ENCODE peak calls at places on chromosomes 3 and 15, in four cellular contexts. S is HepG2, I is GM12878, C is K562. N is an unnamed sample.

GRCh38 chr15:69393831-69394491 is 20.2 kb upstream of the KIF23 start:
- DNase-seq in C (no peak), S (no peak), I (no peak), N (no peak)

GRCh38 chr3:17642474-17642873 is 100.0 kb downstream of the TBC1D5 start:
- DNase-seq in C (no peak), S (no peak), I (no peak), N (no peak)

GRCh38 chr3:76138921-76139320 is 353.6 kb upstream of the ZNF717 start:
- DNase-seq in I (no peak), C (no peak), S (no peak), N (no peak)

GRCh38 chr3:172034786-172035685 is 4.3 kb upstream of the FNDC3B start:
- DNase-seq in I (no peak), S (no peak), C (peak; percentile 57), N (peak; percentile 51)

GRCh38 chr3:12588039-12588673 is 31.3 kb downstream of the MKRN2 start:
- DNase-seq in I (no peak), S (no peak), C (no peak), N (no peak)

GRCh38 chr3:180870008-180870733 is 42.3 kb upstream of the FXR1 start:
- DNase-seq in C (peak; percentile 13), S (no peak), I (no peak), N (no peak)

GRCh38 chr3:49238274-49239127 is 38.5 kb downstream of the C3orf62 start:
- DNase-seq in S (peak; percentile 88), C (peak; percentile 59), I (peak; percentile 34), N (no peak)

GRCh38 chr3:153963012-153963411 is 158.2 kb upstream of the ARHGEF26 start:
- DNase-seq in C (no peak), S (no peak), I (no peak), N (no peak)

GRCh38 chr3:185709241-185709955 is 115.4 kb downstream of the IGF2BP2 start:
- DNase-seq in C (no peak), S (no peak), I (no peak), N (no peak)

GRCh38 chr3:179146911-179147570 is 1.1 kb upstream of the PIK3CA start:
- DNase-seq in C (peak; percentile 56), S (peak; percentile 74), I (peak; percentile 42), N (peak; percentile 25)

GRCh38 chr3:76083992-76084391 is 298.6 kb upstream of the ZNF717 start:
- DNase-seq in I (no peak), C (no peak), S (no peak), N (no peak)

GRCh38 chr15:80643296-80643965 is 51.7 kb upstream of the ABHD17C start:
- DNase-seq in S (no peak), C (no peak), I (no peak), N (no peak)

GRCh38 chr15:68191555-68191954 is 13.6 kb downstream of the CALML4 start:
- DNase-seq in C (no peak), I (no peak), S (no peak), N (no peak)

GRCh38 chr3:85737846-85738245 is 779.1 kb downstream of the CADM2 start:
- DNase-seq in C (no peak), S (no peak), I (no peak), N (no peak)

GRCh38 chr3:119831941-119832371 is 50.1 kb downstream of the NR1I2 start:
- DNase-seq in S (no peak), I (no peak), C (no peak), N (no peak)

GRCh38 chr3:99286266-99286845 is 352.0 kb upstream of the COL8A1 start:
- DNase-seq in I (no peak), C (no peak), S (no peak), N (no peak)

GRCh38 chr15:35450492-35450891 is 95.5 kb downstream of the DPH6 start:
- DNase-seq in I (no peak), S (no peak), C (no peak), N (no peak)

GRCh38 chr3:148084931-148085330 is 612.8 kb upstream of the AGTR1 start:
- DNase-seq in I (peak; percentile 45), S (no peak), C (no peak), N (no peak)

GRCh38 chr15:32028921-32029320 is 1.4 kb upstream of the CHRNA7 start:
- DNase-seq in S (no peak), C (no peak), I (no peak), N (peak; percentile 12)

GRCh38 chr15:99213187-99213811 is 36.1 kb downstream of the TTC23 start:
- DNase-seq in C (peak; percentile 47), I (peak; percentile 4), S (peak; percentile 40), N (peak; percentile 73)

GRCh38 chr3:146638718-146639117 is 33.6 kb upstream of the PLSCR5 start:
- DNase-seq in C (no peak), I (no peak), S (no peak), N (no peak)

GRCh38 chr3:177337548-177338331 is 140.5 kb upstream of the TBL1XR1 start:
- DNase-seq in C (no peak), S (no peak), I (peak; percentile 87), N (no peak)

GRCh38 chr3:127456471-127457093 is 134.0 kb downstream of the TPRA1 start:
- DNase-seq in S (no peak), I (no peak), C (no peak), N (no peak)

GRCh38 chr3:180594631-180595348 is 7.2 kb upstream of the TTC14 start:
- DNase-seq in S (peak; percentile 13), I (peak; percentile 26), C (no peak), N (no peak)

GRCh38 chr3:129305592-129306091 is 27.0 kb downstream of the HMCES start:
- DNase-seq in S (no peak), C (peak; percentile 79), I (no peak), N (no peak)

GRCh38 chr3:197516517-197516889 is 39.3 kb downstream of the BDH1 start:
- DNase-seq in S (peak; percentile 78), I (no peak), C (peak; percentile 64), N (no peak)

GRCh38 chr3:122890077-122890484 is 95.2 kb downstream of the SLC49A4 start:
- DNase-seq in S (no peak), I (peak; percentile 19), C (no peak), N (no peak)

GRCh38 chr3:31219131-31219843 is 313.4 kb upstream of the STT3B start:
- DNase-seq in S (no peak), C (no peak), I (peak; percentile 84), N (no peak)

GRCh38 chr3:31218082-31218481 is 314.6 kb upstream of the STT3B start:
- DNase-seq in I (no peak), S (no peak), C (no peak), N (no peak)

GRCh38 chr3:31210068-31210650 is 315.7 kb upstream of the GADL1 start:
- DNase-seq in C (no peak), I (no peak), S (no peak), N (no peak)

GRCh38 chr3:31213869-31214486 is 318.7 kb upstream of the STT3B start:
- DNase-seq in C (no peak), I (peak; percentile 79), S (no peak), N (no peak)
- TF ChIP-seq TARDBP in C (no peak), I (no peak), S (no peak), N (no peak)

GRCh38 chr15:29937956-29938355 is 115.7 kb upstream of the TJP1 start:
- DNase-seq in C (no peak), I (no peak), S (no peak), N (no peak)

GRCh38 chr15:29936353-29937049 is 114.2 kb upstream of the TJP1 start:
- DNase-seq in C (no peak), S (no peak), I (no peak), N (no peak)

GRCh38 chr15:29934251-29934650 is 112.0 kb upstream of the TJP1 start:
- DNase-seq in S (no peak), I (no peak), C (no peak), N (no peak)

GRCh38 chr15:29933043-29933442 is 110.8 kb upstream of the TJP1 start:
- DNase-seq in I (no peak), C (no peak), S (no peak), N (no peak)

GRCh38 chr15:29935296-29936020 is 113.2 kb upstream of the TJP1 start:
- DNase-seq in I (no peak), S (no peak), C (no peak), N (no peak)
- TF ChIP-seq TARDBP in I (no peak), S (no peak), C (no peak), N (no peak)

GRCh38 chr3:47016086-47016933 is 36.8 kb downstream of the NBEAL2 start:
- DNase-seq in S (no peak), C (no peak), I (no peak), N (no peak)

GRCh38 chr3:47015151-47015550 is 35.7 kb downstream of the NBEAL2 start:
- DNase-seq in I (no peak), S (no peak), C (no peak), N (no peak)

GRCh38 chr3:47017504-47018268 is 38.2 kb downstream of the NBEAL2 start:
- DNase-seq in C (no peak), S (peak; percentile 20), I (no peak), N (no peak)

GRCh38 chr3:47018269-47018611 is 38.8 kb downstream of the NBEAL2 start:
- DNase-seq in I (no peak), C (no peak), S (peak; percentile 75), N (no peak)

DNA sequence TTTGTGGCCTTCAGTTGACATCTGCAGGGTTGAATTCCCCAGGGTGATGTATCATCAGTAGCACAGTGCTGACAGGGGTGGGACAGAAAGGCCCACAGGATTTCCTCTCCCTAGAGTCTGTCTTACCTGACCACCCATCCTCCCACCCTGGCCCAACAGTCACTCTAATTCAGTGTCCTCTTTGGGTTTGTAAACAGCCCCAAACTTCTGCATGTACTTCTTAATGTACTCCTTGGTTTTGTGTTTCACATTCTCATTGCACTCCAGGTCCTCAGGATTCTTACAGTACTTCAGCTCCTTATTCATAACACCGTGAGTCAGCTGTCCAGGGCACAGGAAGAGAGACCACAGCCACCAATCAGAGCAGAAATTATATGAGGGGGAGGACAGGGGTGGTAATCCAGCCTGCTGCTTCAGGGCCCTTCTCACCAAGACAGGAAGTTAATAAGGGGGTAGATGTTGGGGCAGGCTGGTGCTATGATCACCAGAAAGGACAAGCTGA is 37.5 kb downstream of the NBEAL2 start:
- DNase-seq in C (peak; percentile 85), S (no peak), I (peak; percentile 40), N (no peak)
- TF ChIP-seq TARDBP in C (no peak), S (no peak), I (no peak), N (no peak)

GRCh38 chr3:9806688-9807589 is 3.1 kb upstream of the TTLL3 start:
- DNase-seq in I (no peak), S (no peak), C (no peak), N (no peak)

GRCh38 chr3:9807981-9808344 is 2.1 kb upstream of the TTLL3 start:
- DNase-seq in C (no peak), S (no peak), I (no peak), N (no peak)

GRCh38 chr3:9809239-9809614 is 835 bp upstream of the TTLL3 start:
- DNase-seq in I (no peak), C (no peak), S (no peak), N (no peak)

GRCh38 chr3:9809615-9810356 is at the start of gene TTLL3:
- DNase-seq in S (no peak), C (peak; percentile 49), I (no peak), N (no peak)

DNA sequence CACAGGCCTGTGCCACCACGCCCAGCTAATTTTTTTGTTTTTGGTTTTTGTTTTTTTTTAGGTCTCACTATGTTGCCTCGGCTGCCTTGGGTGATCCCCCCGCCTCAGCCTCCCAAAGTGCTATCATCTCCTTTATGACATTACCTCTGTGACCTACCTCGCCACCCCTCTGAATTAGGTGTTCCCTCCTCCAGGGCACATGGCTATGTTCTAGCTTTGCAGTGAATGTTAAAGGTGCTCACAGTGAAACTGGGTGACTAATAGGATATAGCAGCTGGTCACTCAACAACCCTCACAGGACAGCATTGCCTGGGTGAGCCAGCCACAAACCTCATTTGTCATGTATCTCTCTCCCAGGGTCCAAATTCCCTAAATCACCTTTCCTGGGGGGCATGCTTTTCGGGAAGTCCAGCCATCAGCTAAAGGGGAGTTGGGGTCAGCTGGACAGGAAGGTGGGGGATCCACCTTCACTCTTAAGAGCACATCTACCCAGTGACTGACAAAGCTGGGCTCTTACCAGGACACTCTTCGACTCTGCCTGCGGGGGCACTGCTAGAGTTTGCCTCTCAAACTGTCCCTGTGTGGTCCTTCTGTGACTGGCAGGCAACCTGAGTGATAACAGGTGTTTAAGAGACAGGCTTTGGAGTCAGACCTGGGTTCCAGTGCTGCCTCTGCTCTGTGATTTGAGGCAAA is 1.6 kb upstream of the TTLL3 start:
- DNase-seq in I (no peak), C (peak; percentile 51), S (peak; percentile 31), N (peak; percentile 48)
- TF ChIP-seq TARDBP in I (no peak), C (no peak), S (no peak), N (no peak)